ENCODE peak calls at places on chromosomes 1 and 21, in nine cellular contexts. N, S, B, F, Z, L, O, C and A are unnamed samples.
A peak's percentile ranks its signal among the peaks of the same experiment; 100 is the strongest.

GRCh38 chr1:223716302-223716862 is 4.0 kb downstream of the CAPN2 start:
- DNase-seq in N (peak; percentile 61), S (no peak), B (no peak), F (no peak), Z (peak; percentile 32), L (no peak), O (no peak), C (no peak), A (no peak)

GRCh38 chr1:157197906-157198435 is 59.8 kb upstream of the ETV3 start:
- DNase-seq in N (no peak), S (no peak), B (no peak), F (peak; percentile 76), Z (no peak), L (no peak), O (no peak), C (no peak), A (no peak)

GRCh38 chr21:16709866-16710550 is 802.8 kb upstream of the CXADR start:
- DNase-seq in N (no peak), S (no peak), B (no peak), F (no peak), Z (no peak), L (peak; percentile 30), O (peak; percentile 20), C (peak; percentile 15), A (peak; percentile 76)

GRCh38 chr1:228478912-228479665 is 8.1 kb upstream of the RNF187 start:
- DNase-seq in N (peak; percentile 43), S (no peak), B (no peak), F (no peak), Z (peak; percentile 50), L (peak; percentile 77), O (no peak), C (no peak), A (no peak)

GRCh38 chr1:9914603-9914937 is 4.5 kb upstream of the CTNNBIP1 start:
- DNase-seq in N (no peak), S (no peak), B (no peak), F (no peak), Z (no peak), L (no peak), O (no peak), C (no peak), A (no peak)

GRCh38 chr21:34670962-34671348 is 2.2 kb downstream of the CLIC6 start:
- DNase-seq in N (no peak), S (no peak), B (no peak), F (no peak), Z (peak; percentile 52), L (peak; percentile 60), O (no peak), C (no peak), A (no peak)

GRCh38 chr1:185008746-185009360 is 34.5 kb upstream of the NIBAN1 start:
- DNase-seq in N (no peak), S (no peak), B (no peak), F (no peak), Z (no peak), L (no peak), O (no peak), C (no peak), A (no peak)

GRCh38 chr1:14993414-14993813 is 160.1 kb upstream of the TMEM51 start:
- DNase-seq in N (no peak), S (no peak), B (no peak), F (no peak), Z (no peak), L (no peak), O (no peak), C (no peak), A (no peak)

GRCh38 chr1:78619803-78620579 is at the start of gene IFI44L:
- DNase-seq in N (peak; percentile 40), S (no peak), B (no peak), F (peak; percentile 38), Z (no peak), L (no peak), O (peak; percentile 13), C (peak; percentile 53), A (peak; percentile 61)

GRCh38 chr1:10897981-10898728 is 101.7 kb upstream of the CASZ1 start:
- DNase-seq in N (no peak), S (no peak), B (no peak), F (no peak), Z (no peak), L (no peak), O (no peak), C (no peak), A (peak; percentile 54)

GRCh38 chr1:102184477-102184876 is 187.8 kb upstream of the OLFM3 start:
- DNase-seq in N (no peak), S (no peak), B (no peak), F (no peak), Z (no peak), L (no peak), O (no peak), C (no peak), A (no peak)
- TF ChIP-seq CTCF in N (no peak), S (no peak), B (no peak), F (no peak), Z (no peak), L (no peak), O (no peak), C (no peak), A (no peak)

DNA sequence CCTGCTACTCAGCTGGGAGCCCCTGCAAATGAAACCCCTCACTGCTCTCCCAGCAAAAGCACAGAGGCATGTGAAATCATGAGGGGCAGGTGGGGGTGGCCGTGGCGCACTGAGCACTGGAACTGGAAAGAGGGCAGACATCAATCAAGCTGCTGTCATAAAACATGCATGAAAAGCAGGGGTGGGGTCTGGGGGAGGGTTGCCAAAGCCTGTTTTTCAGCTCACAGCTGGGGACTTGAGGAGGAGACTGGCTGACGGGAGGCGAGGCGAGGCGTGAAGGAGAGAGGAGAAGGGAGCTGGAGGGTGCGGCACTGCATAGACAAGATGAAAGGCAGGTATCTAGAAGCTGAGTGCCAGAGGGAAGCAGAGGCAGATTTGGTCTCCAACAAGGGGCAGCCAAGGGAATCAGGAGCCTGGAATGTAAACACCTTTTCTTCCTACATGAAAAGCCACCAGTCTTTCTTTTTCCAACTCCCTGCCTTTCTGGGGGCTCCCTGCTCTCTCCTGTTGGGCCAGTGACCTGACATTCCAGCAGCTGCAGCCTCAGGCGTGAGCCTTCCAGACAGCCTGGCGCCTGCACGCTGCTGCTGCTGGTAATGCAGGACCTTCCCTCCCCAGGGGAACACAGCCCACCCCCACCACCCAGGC is 87.0 kb downstream of the NMNAT2 start:
- DNase-seq in N (no peak), S (no peak), B (no peak), F (no peak), Z (no peak), L (peak; percentile 66), O (no peak), C (no peak), A (no peak)
- TF ChIP-seq CTCF in N (no peak), S (no peak), B (no peak), F (no peak), Z (no peak), L (peak; percentile 39), O (peak; percentile 3), C (no peak), A (no peak)

GRCh38 chr1:217525773-217526490 is 105.0 kb downstream of the GPATCH2 start:
- DNase-seq in N (no peak), S (no peak), B (no peak), F (no peak), Z (no peak), L (no peak), O (no peak), C (no peak), A (peak; percentile 42)

GRCh38 chr1:217521317-217521716 is 109.6 kb downstream of the GPATCH2 start:
- DNase-seq in N (no peak), S (no peak), B (no peak), F (no peak), Z (no peak), L (no peak), O (no peak), C (no peak), A (no peak)

GRCh38 chr1:217526636-217527035 is 104.3 kb downstream of the GPATCH2 start:
- DNase-seq in N (no peak), S (no peak), B (no peak), F (no peak), Z (no peak), L (no peak), O (no peak), C (no peak), A (no peak)

GRCh38 chr1:217524787-217525520 is 105.9 kb downstream of the GPATCH2 start:
- DNase-seq in N (no peak), S (no peak), B (no peak), F (no peak), Z (no peak), L (no peak), O (peak; percentile 13), C (no peak), A (peak; percentile 56)

GRCh38 chr1:217522280-217522679 is 108.6 kb downstream of the GPATCH2 start:
- DNase-seq in N (no peak), S (no peak), B (no peak), F (no peak), Z (no peak), L (no peak), O (no peak), C (no peak), A (no peak)
- TF ChIP-seq CTCF in N (no peak), S (no peak), B (no peak), F (no peak), Z (no peak), L (peak; percentile 12), O (no peak), C (no peak), A (no peak)

GRCh38 chr1:116131170-116131569 is 20.0 kb downstream of the MAB21L3 start:
- DNase-seq in N (no peak), S (no peak), B (no peak), F (no peak), Z (no peak), L (no peak), O (no peak), C (no peak), A (no peak)

GRCh38 chr1:116130376-116130775 is 19.2 kb downstream of the MAB21L3 start:
- DNase-seq in N (no peak), S (no peak), B (no peak), F (no peak), Z (no peak), L (no peak), O (no peak), C (no peak), A (no peak)

GRCh38 chr1:116131866-116132605 is 20.8 kb downstream of the MAB21L3 start:
- DNase-seq in N (no peak), S (no peak), B (no peak), F (no peak), Z (no peak), L (no peak), O (no peak), C (no peak), A (no peak)

GRCh38 chr1:116133696-116134095 is 22.5 kb downstream of the MAB21L3 start:
- DNase-seq in N (no peak), S (no peak), B (no peak), F (no peak), Z (no peak), L (no peak), O (no peak), C (no peak), A (no peak)

DNA sequence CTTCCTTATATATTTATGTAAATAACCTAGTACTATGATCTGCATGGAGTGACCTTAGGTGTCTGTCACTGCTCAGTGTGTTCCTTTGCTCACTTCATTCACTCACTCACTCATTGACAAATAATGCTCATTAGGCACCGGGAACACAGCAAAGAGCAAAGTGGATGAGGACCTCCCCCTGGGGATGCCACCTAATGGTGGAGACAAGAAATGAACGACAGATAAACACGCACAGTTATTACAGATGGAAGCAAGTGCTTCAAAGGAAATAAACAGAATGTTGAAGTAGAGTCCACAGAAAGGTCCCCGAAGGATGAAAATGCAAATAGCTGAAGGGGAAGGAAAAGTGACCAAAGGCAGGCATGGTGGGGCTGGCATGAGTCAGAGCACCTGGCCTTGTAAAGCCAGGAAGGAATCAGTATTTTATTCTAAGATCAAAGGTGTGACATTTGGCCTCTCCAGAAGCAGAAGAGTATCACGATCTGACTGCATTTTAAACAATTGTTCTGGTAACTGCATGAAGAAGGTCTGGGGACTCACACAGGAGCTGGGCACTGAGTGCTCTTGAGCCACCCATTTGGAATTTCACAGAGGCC is 23.1 kb downstream of the MAB21L3 start:
- DNase-seq in N (no peak), S (no peak), B (peak; percentile 13), F (no peak), Z (no peak), L (no peak), O (no peak), C (no peak), A (no peak)
- TF ChIP-seq CTCF in N (peak; percentile 53), S (no peak), B (peak; percentile 8), F (no peak), Z (no peak), L (peak; percentile 48), O (peak; percentile 17), C (no peak), A (peak; percentile 7)